ENCODE peak calls at places on chromosomes 3 and 15, in four cellular contexts. C is kidney epithelial cell, J is AG04450, R is lung. D is an unnamed sample.
A peak's percentile ranks its signal among the peaks of the same experiment; 100 is the strongest.

GRCh38 chr15:62648954-62649353 is 393.6 kb upstream of the TPM1 start:
- DNase-seq in J (no peak), C (no peak), R (no peak), D (no peak)

GRCh38 chr3:43926073-43926472 is 235.3 kb downstream of the ABHD5 start:
- DNase-seq in R (no peak), J (no peak), C (no peak), D (no peak)

GRCh38 chr3:99013077-99013476 is 111.6 kb upstream of the DCBLD2 start:
- DNase-seq in J (no peak), R (no peak), C (no peak), D (no peak)

GRCh38 chr3:176167272-176167671 is 1030.0 kb downstream of the TBL1XR1 start:
- DNase-seq in C (peak; percentile 21), R (no peak), J (no peak), D (no peak)

GRCh38 chr15:77808077-77808476 is 175.4 kb upstream of the LINGO1 start:
- DNase-seq in C (no peak), J (no peak), R (no peak), D (no peak)

GRCh38 chr3:42900731-42901420 is 5.1 kb upstream of the ZNF662 start:
- DNase-seq in C (no peak), J (no peak), R (no peak), D (peak; percentile 38)

GRCh38 chr15:52252781-52253180 is 42.8 kb downstream of the MYO5C start:
- DNase-seq in C (peak; percentile 94), R (no peak), J (peak; percentile 69), D (peak; percentile 67)

GRCh38 chr3:23041918-23042696 is 161.0 kb upstream of the UBE2E2 start:
- DNase-seq in R (no peak), C (no peak), J (no peak), D (no peak)

GRCh38 chr3:115862099-115862498 is 238.8 kb downstream of the GAP43 start:
- DNase-seq in J (no peak), R (no peak), C (no peak), D (no peak)

GRCh38 chr3:188046561-188047213 is 107.3 kb upstream of the LPP start:
- DNase-seq in C (no peak), J (no peak), R (no peak), D (no peak)

GRCh38 chr3:32869513-32870047 is 51.8 kb downstream of the TRIM71 start:
- DNase-seq in C (no peak), J (no peak), R (no peak), D (no peak)